ENCODE peak calls at places on chromosomes 11 and 22, in nine cellular contexts. P is heart left ventricle; K is mammary epithelial cell; Q is breast epithelium; V is astrocyte; E is CD4-positive, alpha-beta memory T cell; B is neuronal stem cell; O is lung; Y is GM23338. Z is an unnamed sample. For H3K4me1, the result is how much of the 10 kb centered on the place peaks cover.

GRCh38 chr22:35642305-35642741 is 5.9 kb upstream of the APOL6 start:
- DNase-seq in B (no peak), P (no peak), Y (no peak), E (no peak), V (no peak), O (no peak), Q (no peak), K (no peak), Z (peak)

GRCh38 chr11:69700278-69701140 is 3.3 kb downstream of the FGF19 start:
- DNase-seq in O (peak), Q (no peak), P (peak), V (peak), E (no peak), Y (peak), K (no peak), B (no peak), Z (peak)

GRCh38 chr11:86067230-86068137 is 1.4 kb downstream of the PICALM start:
- DNase-seq in K (peak), Y (no peak), Q (no peak), B (no peak), P (no peak), V (no peak), E (no peak), O (no peak), Z (no peak)

GRCh38 chr11:10257478-10257877 is 36.5 kb downstream of the SBF2 start:
- DNase-seq in Y (peak), K (no peak), E (no peak), O (no peak), P (no peak), Q (no peak), V (no peak), B (no peak), Z (no peak)

GRCh38 chr11:14414470-14415461 is 55.8 kb upstream of the RRAS2 start:
- DNase-seq in P (no peak), O (no peak), E (peak), Q (no peak), B (no peak), K (no peak), V (peak), Y (peak), Z (no peak)

GRCh38 chr22:32354360-32355351 is 3.0 kb upstream of the RFPL3 start:
- DNase-seq in O (no peak), E (no peak), V (peak), P (no peak), B (no peak), K (peak), Y (peak), Q (no peak), Z (no peak)

GRCh38 chr11:66524304-66525040 is 14.0 kb downstream of the BBS1 start:
- DNase-seq in V (no peak), P (no peak), Q (no peak), O (no peak), Y (no peak), B (no peak), K (no peak), E (no peak), Z (no peak)

GRCh38 chr22:27032121-27032761 is 374.9 kb downstream of the MIAT start:
- DNase-seq in E (no peak), O (no peak), Y (peak), B (no peak), P (peak), V (peak), Q (no peak), K (no peak), Z (peak)

GRCh38 chr11:32172771-32173170 is 81.9 kb downstream of the RCN1 start:
- DNase-seq in B (no peak), P (no peak), K (no peak), E (no peak), V (peak), Y (peak), Q (no peak), O (no peak), Z (no peak)

GRCh38 chr22:21937041-21937820 is 15.4 kb downstream of the PPM1F start:
- DNase-seq in B (no peak), E (no peak), P (peak), Q (no peak), Y (no peak), K (peak), V (no peak), O (peak), Z (peak)

GRCh38 chr11:73248526-73249185 is 23.5 kb upstream of the P2RY6 start:
- DNase-seq in P (no peak), Q (no peak), O (no peak), B (no peak), E (no peak), K (no peak), Y (no peak), V (no peak), Z (no peak)

GRCh38 chr22:23269441-23270211 is 89.3 kb downstream of the BCR start:
- DNase-seq in O (no peak), P (no peak), B (no peak), E (no peak), V (no peak), Q (no peak), K (no peak), Y (peak), Z (no peak)

GRCh38 chr22:23270212-23270733 is 90.0 kb downstream of the BCR start:
- DNase-seq in B (no peak), K (no peak), P (no peak), Q (no peak), Y (peak), O (no peak), E (no peak), V (no peak), Z (no peak)

GRCh38 chr22:23271597-23271908 is 91.2 kb downstream of the BCR start:
- DNase-seq in V (no peak), E (no peak), B (no peak), O (no peak), Q (no peak), K (no peak), Y (no peak), P (no peak), Z (no peak)

GRCh38 chr22:23272371-23272770 is 92.1 kb downstream of the BCR start:
- DNase-seq in Q (no peak), V (no peak), B (no peak), E (no peak), K (no peak), Y (no peak), O (no peak), P (no peak), Z (peak)

GRCh38 chr22:23270798-23271596 is 90.7 kb downstream of the BCR start:
- DNase-seq in Y (no peak), O (no peak), K (no peak), B (no peak), V (no peak), E (no peak), P (no peak), Q (no peak), Z (no peak)
- H3K4me1 ChIP-seq in Y (under half), O (under half), K (under half), B (under half), V (under half), E (under half), P (under half), Q (under half), Z (under half)

GRCh38 chr22:50528682-50529415 is 963 bp downstream of the TYMP start:
- DNase-seq in P (no peak), V (no peak), K (no peak), B (no peak), O (no peak), Y (peak), Q (no peak), E (no peak), Z (peak)
- H3K4me1 ChIP-seq in P (half or more), V (under half), K (under half), B (under half), O (under half), Y (under half), Q (under half), E (half or more), Z (under half)

DNA sequence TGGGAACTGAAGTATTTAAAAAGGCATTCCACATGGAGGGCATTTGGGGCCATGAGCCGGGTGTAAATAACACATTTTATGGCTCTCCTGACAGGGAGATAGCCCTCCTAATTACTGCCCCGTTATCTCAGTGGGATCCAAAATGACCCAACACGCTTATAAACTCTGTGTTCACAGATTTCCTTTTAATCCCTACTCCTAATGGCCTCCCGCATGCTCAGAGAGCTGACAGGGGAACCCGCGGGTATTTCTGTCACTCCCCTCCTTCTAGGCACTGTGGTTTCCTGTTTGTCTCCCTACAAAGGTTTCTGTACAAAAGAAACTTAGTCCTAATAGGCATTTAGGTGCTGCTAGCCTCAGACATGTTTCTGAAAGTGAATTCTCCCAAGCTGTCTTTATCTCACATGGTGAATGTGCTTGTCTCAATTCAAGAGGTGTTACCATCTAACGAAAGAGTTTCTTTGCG is 202.8 kb upstream of the SEZ6L start:
- DNase-seq in P (no peak), O (no peak), K (no peak), B (no peak), Q (no peak), Y (no peak), V (no peak), E (no peak), Z (no peak)
- H3K4me1 ChIP-seq in P (under half), O (under half), K (under half), B (under half), Q (under half), Y (under half), V (under half), E (under half), Z (under half)

DNA sequence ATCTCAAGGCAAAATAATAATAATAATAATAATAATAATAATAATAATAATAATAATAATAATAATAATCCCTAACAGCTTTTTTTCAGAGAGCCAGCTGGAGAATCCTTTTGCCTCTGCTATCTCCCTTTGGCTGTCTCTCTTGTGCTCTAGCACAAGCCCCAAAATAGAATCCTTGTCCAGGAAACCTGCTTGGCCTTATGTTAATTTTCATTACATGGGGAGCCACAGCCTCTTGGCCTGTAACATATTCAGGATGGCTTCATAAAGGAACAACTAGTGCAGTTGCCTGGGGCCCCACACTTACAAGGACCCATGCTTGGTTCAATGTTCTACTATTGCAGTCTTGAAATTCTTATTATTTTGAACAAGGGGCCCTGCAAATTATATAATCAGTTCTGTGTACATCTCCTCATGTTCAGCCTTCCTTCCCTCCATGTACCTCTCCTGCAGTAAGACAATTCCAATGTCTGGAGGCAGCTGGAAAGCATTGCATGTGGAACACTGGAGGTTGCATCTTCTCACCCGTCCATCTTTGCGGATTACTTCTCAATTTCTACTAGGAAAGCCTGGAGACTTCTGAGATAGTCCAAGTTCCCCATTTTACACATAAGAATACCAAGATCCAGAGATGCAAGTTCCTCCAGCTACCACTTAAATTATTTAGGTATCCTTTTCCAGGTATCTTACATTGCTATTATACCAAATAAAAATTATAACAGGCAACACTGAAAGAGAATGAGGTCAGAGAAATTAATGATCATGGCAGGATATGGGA is 37.8 kb upstream of the SORL1 start:
- DNase-seq in O (no peak), Y (no peak), K (no peak), E (no peak), B (no peak), P (no peak), Q (no peak), V (no peak), Z (no peak)
- H3K4me1 ChIP-seq in O (under half), Y (under half), K (under half), E (under half), B (under half), P (under half), Q (under half), V (under half), Z (under half)

DNA sequence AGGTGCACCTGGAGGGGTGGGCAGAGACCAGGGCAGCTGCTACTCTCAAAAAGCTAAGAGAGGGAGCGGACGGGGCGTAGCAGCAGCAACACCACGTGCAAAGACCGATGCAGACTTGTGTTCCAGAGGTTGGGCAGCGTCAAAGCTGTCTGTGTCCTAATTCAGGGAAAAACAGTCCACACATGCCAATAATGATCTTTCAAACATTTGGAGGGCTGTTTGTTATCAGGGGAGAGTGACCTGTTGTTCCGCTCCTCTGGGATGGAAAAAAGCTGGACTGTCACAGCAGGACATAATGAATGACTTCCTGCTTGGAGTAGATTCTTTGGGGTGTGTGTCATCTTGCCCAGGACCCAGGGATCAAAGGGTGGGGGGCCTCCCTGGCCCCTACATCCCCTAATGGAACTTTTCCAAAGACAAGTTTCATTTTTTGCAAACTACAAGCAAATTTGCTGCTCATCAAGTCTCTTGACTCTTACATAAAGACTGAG is 6.2 kb upstream of the FBLN1 start:
- DNase-seq in V (no peak), P (no peak), B (no peak), Q (no peak), Y (no peak), E (no peak), O (no peak), K (no peak), Z (peak)
- H3K4me1 ChIP-seq in V (under half), P (under half), B (under half), Q (under half), Y (under half), E (under half), O (under half), K (under half), Z (under half)

GRCh38 chr11:2549080-2549479 is 104.3 kb downstream of the KCNQ1 start:
- DNase-seq in K (no peak), E (no peak), O (no peak), Q (no peak), V (no peak), B (no peak), P (peak), Y (no peak), Z (peak)
- H3K4me1 ChIP-seq in K (under half), E (under half), O (under half), Q (under half), V (under half), B (under half), P (under half), Y (under half), Z (under half)

DNA sequence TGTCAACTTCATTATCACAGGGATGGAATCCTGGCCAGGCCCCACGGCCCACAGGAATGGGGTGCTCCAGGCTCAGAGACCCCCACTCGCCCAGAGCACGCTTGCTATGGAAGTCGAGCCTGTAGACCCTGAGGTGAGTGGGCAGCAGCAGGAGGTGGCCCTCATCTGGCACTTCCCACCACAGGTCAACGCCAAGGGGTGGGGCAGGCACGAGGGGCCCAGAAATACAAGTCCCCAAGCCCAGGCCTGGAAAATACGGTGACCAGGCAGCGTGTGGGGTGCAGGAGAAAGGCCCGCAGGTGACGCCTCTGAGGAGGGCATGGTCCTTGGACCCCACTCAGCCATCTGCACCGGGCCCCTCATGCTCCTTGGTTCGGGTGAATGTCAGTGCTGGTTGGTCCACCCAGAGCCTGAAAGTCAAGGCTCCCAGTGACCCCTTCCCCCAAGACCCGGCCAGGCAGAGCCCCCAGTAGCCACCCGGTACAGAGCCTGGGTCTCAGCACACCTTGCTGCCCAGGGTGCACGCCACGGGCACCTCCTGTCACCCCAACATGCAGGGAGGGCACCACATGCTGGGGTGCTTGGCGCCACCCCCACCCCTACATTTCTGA is 2.4 kb downstream of the MOB2 start:
- DNase-seq in V (no peak), Y (no peak), E (no peak), K (no peak), O (no peak), P (no peak), B (no peak), Q (no peak), Z (peak)
- H3K4me1 ChIP-seq in V (under half), Y (under half), E (under half), K (under half), O (half or more), P (half or more), B (under half), Q (under half), Z (under half)

Z was measured in right cardiac atrium.